ENCODE peak calls at places on chromosomes 13 and 19, in eight cellular contexts. G is tibial nerve; Q is HFFc6; H is neural crest cell; O is CD8-positive, alpha-beta T cell; I is Daoy; K is posterior cingulate gyrus; U is stimulated activated CD4-positive, alpha-beta T cell treated with anti-CD3 and anti-CD28 coated beads, Interleukin-1b, Interleukin-23, amount 100 ng/mL, for 24 hours. S is an unnamed sample.

GRCh38 chr19:21440321-21440720 is 43.4 kb downstream of the ZNF493 start:
- DNase-seq in G (no peak), Q (no peak), H (no peak), O (no peak), I (no peak), K (no peak), U (no peak), S (no peak)

GRCh38 chr13:108070491-108070890 is 144.8 kb downstream of the LIG4 start:
- DNase-seq in G (no peak), Q (no peak), H (no peak), O (no peak), I (no peak), K (no peak), U (no peak), S (no peak)

GRCh38 chr13:43054803-43055802 is 31.7 kb downstream of the DNAJC15 start:
- DNase-seq in G (no peak), Q (peak), H (no peak), O (no peak), I (peak), K (no peak), U (no peak), S (peak)

GRCh38 chr19:44847144-44848035 is 1.3 kb downstream of the NECTIN2 start:
- DNase-seq in G (peak), Q (peak), H (peak), O (peak), I (peak), K (peak), U (no peak), S (peak)

GRCh38 chr19:11420429-11420893 is 1.3 kb upstream of the RGL3 start:
- DNase-seq in G (no peak), Q (peak), H (no peak), O (no peak), I (no peak), K (no peak), U (no peak), S (no peak)

GRCh38 chr13:48038763-48039162 is 1.2 kb downstream of the NUDT15 start:
- DNase-seq in G (no peak), Q (peak), H (no peak), O (no peak), I (peak), K (no peak), U (no peak), S (no peak)

GRCh38 chr13:37715606-37716015 is 117.0 kb upstream of the POSTN start:
- DNase-seq in G (no peak), Q (peak), H (no peak), O (no peak), I (no peak), K (no peak), U (no peak), S (peak)

GRCh38 chr19:41863209-41863931 is 3.3 kb downstream of the RPS19 start:
- DNase-seq in G (no peak), Q (no peak), H (no peak), O (no peak), I (no peak), K (no peak), U (no peak), S (no peak)

GRCh38 chr19:30036154-30037129 is 94.4 kb downstream of the URI1 start:
- DNase-seq in G (no peak), Q (peak), H (no peak), O (no peak), I (peak), K (no peak), U (no peak), S (peak)

GRCh38 chr19:18204394-18205179 is 745 bp upstream of the RAB3A start:
- DNase-seq in G (no peak), Q (no peak), H (peak), O (peak), I (no peak), K (no peak), U (no peak), S (no peak)

GRCh38 chr13:32587774-32588165 is 1.5 kb downstream of the PDS5B start:
- DNase-seq in G (no peak), Q (no peak), H (no peak), O (no peak), I (no peak), K (no peak), U (no peak), S (peak)